ENCODE peak calls at places on chromosomes 3 and 15, in four cellular contexts. P is transverse colon, M is psoas muscle, K is gastrocnemius medialis. G is an unnamed sample. For H3K27me3 and H3K4me1, the result is how much of the 10 kb centered on the place peaks cover.

GRCh38 chr3:4071481-4072184 is 231.5 kb upstream of the SETMAR start:
- DNase-seq in K (no peak), P (peak), M (no peak), G (no peak)

GRCh38 chr3:104362319-104362718 is 1004.4 kb upstream of the ALCAM start:
- DNase-seq in P (no peak), M (no peak), K (no peak), G (no peak)

GRCh38 chr3:138188013-138188352 is 882 bp downstream of the ARMC8 start:
- DNase-seq in M (no peak), K (no peak), P (no peak), G (peak)

GRCh38 chr15:57554821-57555185 is 36.9 kb upstream of the MYZAP start:
- DNase-seq in K (no peak), M (no peak), P (no peak), G (no peak)

GRCh38 chr15:40137011-40137906 is 23.6 kb upstream of the BUB1B start:
- DNase-seq in K (no peak), P (no peak), M (no peak), G (no peak)

GRCh38 chr3:148697311-148698189 is at the start of gene AGTR1:
- DNase-seq in M (peak), K (peak), P (peak), G (no peak)

GRCh38 chr3:65945480-65945879 is 93.2 kb downstream of the MAGI1 start:
- DNase-seq in M (no peak), K (no peak), P (no peak), G (no peak)

GRCh38 chr3:50303038-50303815 is at the start of gene HYAL1:
- DNase-seq in M (peak), P (no peak), K (peak), G (no peak)

GRCh38 chr15:67138946-67139855 is 73.8 kb downstream of the SMAD3 start:
- DNase-seq in K (no peak), P (no peak), M (no peak), G (no peak)

GRCh38 chr3:155958676-155959075 is 88.2 kb downstream of the GMPS start:
- DNase-seq in M (no peak), K (no peak), P (no peak), G (no peak)

GRCh38 chr15:74608776-74609175 is 6.9 kb upstream of the CLK3 start:
- DNase-seq in P (no peak), K (no peak), M (no peak), G (no peak)

GRCh38 chr15:22974745-22975144 is 5.4 kb downstream of the CYFIP1 start:
- DNase-seq in K (no peak), P (no peak), M (no peak), G (no peak)

GRCh38 chr3:66822059-66823009 is 175.8 kb upstream of the KBTBD8 start:
- DNase-seq in M (peak), K (peak), P (peak), G (peak)

GRCh38 chr15:45201557-45202246 is 13.9 kb upstream of the SHF start:
- DNase-seq in P (no peak), M (no peak), K (no peak), G (no peak)

GRCh38 chr3:197023998-197024651 is 5.5 kb downstream of the MELTF start:
- DNase-seq in M (no peak), K (no peak), P (no peak), G (no peak)

GRCh38 chr3:145776782-145777408 is 384.1 kb downstream of the PLOD2 start:
- DNase-seq in M (no peak), K (no peak), P (no peak), G (peak)

GRCh38 chr15:36428102-36428845 is 151.2 kb upstream of the CDIN1 start:
- DNase-seq in K (no peak), P (no peak), M (no peak), G (peak)

GRCh38 chr3:64848822-64849221 is 161.0 kb upstream of the ADAMTS9 start:
- DNase-seq in P (peak), K (no peak), M (no peak), G (no peak)

GRCh38 chr3:45367451-45367850 is 20.9 kb upstream of the LARS2 start:
- DNase-seq in M (no peak), K (no peak), P (peak), G (peak)

GRCh38 chr3:114746502-114746901 is 400.6 kb downstream of the ZBTB20 start:
- DNase-seq in M (no peak), P (no peak), K (no peak), G (peak)

GRCh38 chr3:183298708-183299153 is 45.7 kb downstream of the B3GNT5 start:
- DNase-seq in P (peak), K (peak), M (peak), G (peak)

GRCh38 chr3:136819784-136820640 is 1.1 kb downstream of the SLC35G2 start:
- DNase-seq in K (peak), M (peak), P (peak), G (peak)

GRCh38 chr15:59995568-59996349 is 8.4 kb upstream of the FOXB1 start:
- DNase-seq in P (no peak), M (no peak), K (no peak), G (no peak)
- H3K27me3 ChIP-seq in P (half or more), M (under half), K (half or more), G (half or more)

GRCh38 chr3:129653019-129653418 is 46.5 kb upstream of the PLXND1 start:
- DNase-seq in M (no peak), K (no peak), P (no peak), G (no peak)

GRCh38 chr3:129656659-129657247 is 50.3 kb upstream of the PLXND1 start:
- DNase-seq in K (no peak), M (no peak), P (no peak), G (no peak)

GRCh38 chr3:129651316-129652202 is 45.1 kb upstream of the PLXND1 start:
- DNase-seq in K (peak), P (no peak), M (peak), G (peak)

GRCh38 chr3:129655326-129655725 is 48.9 kb upstream of the PLXND1 start:
- DNase-seq in M (no peak), P (no peak), K (no peak), G (no peak)

DNA sequence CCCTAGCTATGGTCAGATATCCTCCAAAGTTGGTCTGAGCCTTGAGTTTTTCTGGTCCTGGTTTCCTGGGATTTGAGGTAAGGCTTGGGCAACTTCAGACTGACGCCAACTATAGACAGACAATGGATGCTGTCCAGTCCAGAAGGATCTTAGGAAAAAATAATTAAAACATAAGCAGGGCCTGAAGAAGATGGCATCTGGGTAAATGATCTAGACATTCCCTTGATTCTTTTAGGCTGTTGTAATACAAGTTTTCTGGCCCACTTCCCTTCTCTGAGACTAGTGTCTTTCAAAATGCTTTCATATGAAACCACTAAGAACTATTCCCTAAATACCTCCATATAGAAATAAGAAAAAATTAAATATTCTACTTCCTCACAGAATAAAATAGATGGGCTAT is 47.6 kb upstream of the PLXND1 start:
- DNase-seq in P (no peak), M (no peak), K (no peak), G (no peak)
- H3K4me1 ChIP-seq in P (under half), M (half or more), K (half or more), G (under half)

GRCh38 chr3:126696701-126697267 is 7.3 kb upstream of the CHCHD6 start:
- DNase-seq in P (no peak), M (no peak), K (no peak), G (no peak)

GRCh38 chr3:126693921-126694320 is 10.1 kb upstream of the CHCHD6 start:
- DNase-seq in K (no peak), P (no peak), M (no peak), G (peak)

DNA sequence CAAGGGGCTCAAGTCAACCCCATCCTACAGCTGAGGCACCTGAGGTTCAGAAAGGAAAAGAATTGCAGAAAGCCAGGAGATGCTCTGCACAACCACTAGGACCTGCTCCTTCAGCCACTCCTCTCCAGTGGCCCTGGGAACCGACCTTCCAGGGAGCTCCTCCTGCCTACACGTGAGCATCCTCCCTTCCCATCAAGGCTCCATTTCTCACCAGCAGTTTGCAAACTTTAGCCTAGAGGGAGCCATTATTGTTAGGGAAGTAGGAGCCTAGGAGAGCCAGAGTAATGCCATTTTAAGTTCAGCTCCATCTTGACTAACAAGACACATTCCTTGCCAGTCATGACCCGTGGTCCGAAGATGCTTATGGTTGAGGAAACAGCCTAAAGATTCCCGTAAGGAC is 11.2 kb upstream of the CHCHD6 start:
- DNase-seq in K (no peak), M (no peak), P (no peak), G (no peak)
- H3K27me3 ChIP-seq in K (under half), M (under half), P (under half), G (under half)

GRCh38 chr3:21041621-21042020 is 709.4 kb downstream of the ZNF385D start:
- DNase-seq in K (no peak), P (no peak), M (no peak), G (no peak)
- H3K4me1 ChIP-seq in K (under half), P (under half), M (under half), G (under half)

GRCh38 chr3:184570035-184570434 is 8.4 kb downstream of the EPHB3 start:
- DNase-seq in K (no peak), M (no peak), P (no peak), G (no peak)

GRCh38 chr3:184568591-184568917 is 7.0 kb downstream of the EPHB3 start:
- DNase-seq in P (no peak), K (no peak), M (no peak), G (no peak)

GRCh38 chr3:184567924-184568590 is 6.5 kb downstream of the EPHB3 start:
- DNase-seq in P (no peak), M (no peak), K (no peak), G (no peak)

GRCh38 chr3:184570501-184570900 is 8.9 kb downstream of the EPHB3 start:
- DNase-seq in M (no peak), K (no peak), P (no peak), G (no peak)

DNA sequence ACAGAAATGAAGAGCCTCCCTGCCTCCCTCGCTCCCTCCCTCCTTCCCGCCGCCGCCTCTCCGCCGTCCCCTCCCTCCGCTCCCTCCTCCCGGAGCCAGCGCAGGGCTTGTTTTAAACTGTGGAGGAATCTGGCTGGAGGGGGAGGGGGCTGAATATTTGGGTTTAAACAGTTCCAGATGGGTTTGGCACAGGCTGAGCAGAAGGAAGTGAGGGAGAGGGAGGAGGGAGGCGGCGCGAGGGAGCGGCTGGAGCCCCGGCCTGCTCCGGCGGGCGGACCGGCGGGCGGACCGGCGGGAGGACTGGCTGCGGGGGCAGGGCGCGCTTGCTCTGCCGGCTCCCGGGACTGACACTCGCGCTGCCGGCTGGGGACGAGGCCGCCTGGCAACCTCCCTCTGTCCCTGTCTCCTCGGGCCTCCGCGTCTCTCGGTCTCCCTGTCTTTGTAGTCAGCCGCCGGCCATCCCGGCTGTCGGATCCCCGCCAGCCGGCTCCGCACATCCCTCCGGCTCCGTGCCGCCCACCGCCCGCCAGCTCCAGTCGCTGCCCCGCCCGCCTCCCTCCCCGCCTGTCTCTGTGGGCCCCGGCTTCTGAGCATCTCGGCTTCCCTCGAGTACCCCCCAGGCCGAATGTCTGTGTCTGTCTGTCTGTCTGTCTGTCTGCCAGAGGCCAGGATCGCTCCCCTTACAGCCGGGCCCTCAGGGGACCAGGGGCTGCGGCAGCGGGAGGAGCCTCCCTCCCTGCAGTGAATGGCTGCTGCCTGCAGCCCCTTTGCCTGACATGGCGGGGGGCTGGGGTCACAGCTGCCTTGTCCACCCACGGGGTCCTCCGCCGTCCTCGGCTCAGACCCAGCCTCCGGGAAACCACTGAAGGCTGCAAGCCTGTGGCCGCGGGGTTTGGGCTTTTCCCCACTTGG is 7.6 kb downstream of the EPHB3 start:
- DNase-seq in P (peak), M (peak), K (peak), G (peak)
- H3K27me3 ChIP-seq in P (under half), M (under half), K (under half), G (under half)

GRCh38 chr15:64690578-64691296 is 84.7 kb downstream of the RBPMS2 start:
- DNase-seq in M (no peak), P (no peak), K (no peak), G (no peak)

GRCh38 chr15:64695571-64695992 is 79.8 kb downstream of the RBPMS2 start:
- DNase-seq in K (no peak), M (no peak), P (peak), G (no peak)

GRCh38 chr15:64694816-64695215 is 80.6 kb downstream of the RBPMS2 start:
- DNase-seq in M (no peak), K (no peak), P (no peak), G (no peak)

GRCh38 chr15:64692166-64692565 is 83.2 kb downstream of the RBPMS2 start:
- DNase-seq in K (no peak), P (no peak), M (no peak), G (no peak)

DNA sequence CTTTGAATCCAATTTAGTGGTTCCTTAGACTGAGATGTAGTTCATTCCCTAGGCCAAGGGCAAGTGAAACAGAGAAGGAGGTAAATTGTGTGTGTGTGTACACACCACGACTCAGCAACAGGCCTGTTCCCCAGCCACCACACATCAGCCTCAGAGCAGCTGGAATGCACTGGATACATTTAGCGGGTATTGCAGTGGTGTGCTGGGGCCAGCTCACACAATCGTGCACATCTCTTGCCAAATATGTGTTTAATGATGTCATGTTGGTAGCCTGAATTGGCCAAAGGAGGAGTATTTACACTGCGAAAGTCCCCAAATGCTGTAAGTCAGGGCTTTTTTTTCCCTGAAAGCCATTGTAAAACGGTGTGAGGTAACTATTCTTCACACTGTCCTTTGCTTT is 82.3 kb downstream of the RBPMS2 start:
- DNase-seq in M (peak), P (peak), K (peak), G (peak)
- H3K4me1 ChIP-seq in M (half or more), P (under half), K (half or more), G (under half)

GRCh38 chr3:133799794-133800585 is 5.6 kb upstream of the SRPRB start:
- DNase-seq in K (peak), P (no peak), M (no peak), G (no peak)

GRCh38 chr3:133803474-133803873 is 2.1 kb upstream of the SRPRB start:
- DNase-seq in P (no peak), M (no peak), K (no peak), G (no peak)

GRCh38 chr3:133792171-133792763 is 13.3 kb upstream of the SRPRB start:
- DNase-seq in K (no peak), P (no peak), M (no peak), G (no peak)

DNA sequence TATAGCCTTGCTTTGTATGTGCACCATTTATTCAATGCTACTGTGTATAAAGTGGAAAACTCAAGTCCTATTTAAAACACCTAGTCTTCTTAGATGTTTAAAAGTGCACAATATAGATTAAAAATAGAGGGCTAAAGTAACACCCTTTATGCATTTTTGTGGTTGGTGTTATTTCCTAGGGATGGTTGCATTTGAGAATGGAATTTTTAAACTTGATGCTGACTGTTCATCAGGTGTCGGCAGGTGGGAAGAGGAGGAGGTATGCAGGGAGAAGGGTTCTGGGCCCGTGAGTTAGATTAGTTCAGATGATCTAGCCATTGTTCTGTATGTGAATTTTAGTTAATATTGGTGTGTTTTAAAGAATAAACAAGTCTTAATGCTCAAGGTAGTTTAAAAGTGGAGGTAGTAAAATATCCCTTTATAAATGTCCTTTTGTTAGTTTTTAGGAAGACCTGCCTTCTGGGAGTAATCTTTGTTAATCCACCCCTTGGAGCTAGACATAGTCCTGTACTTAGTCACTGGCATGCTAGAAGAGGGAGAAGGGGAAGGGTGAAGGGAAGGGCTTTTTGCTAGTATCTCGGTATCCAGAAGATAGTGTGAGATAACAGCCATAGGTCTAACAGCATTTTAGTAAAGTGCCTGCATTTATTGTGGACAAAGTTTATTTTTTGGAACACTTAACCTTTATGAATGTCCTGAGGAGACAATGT is 8.1 kb upstream of the SRPRB start:
- DNase-seq in M (no peak), P (no peak), K (no peak), G (no peak)
- H3K27me3 ChIP-seq in M (under half), P (under half), K (under half), G (under half)